ENCODE peak calls at places on chromosomes 13 and 19, in five cellular contexts. K is T follicular helper cell, Y is NCI-H2081, E is NCI-H1105, C is Peyer's patch. Z is an unnamed sample.

GRCh38 chr19:750640-751423 is at the start of gene MISP:
- DNase-seq in C (no peak), K (no peak), Y (peak), E (peak), Z (no peak)

GRCh38 chr13:20263393-20264044 is 31.4 kb upstream of the GJB6 start:
- DNase-seq in Y (no peak), C (no peak), K (no peak), E (no peak), Z (no peak)

GRCh38 chr19:3034845-3035541 is 5.9 kb upstream of the TLE2 start:
- DNase-seq in E (no peak), K (no peak), Y (no peak), C (peak), Z (no peak)

GRCh38 chr13:60150538-60150937 is 13.2 kb downstream of the DIAPH3 start:
- DNase-seq in E (no peak), C (no peak), K (no peak), Y (no peak), Z (no peak)

GRCh38 chr13:95536629-95537241 is 15.8 kb upstream of the CLDN10 start:
- DNase-seq in E (no peak), C (no peak), Y (peak), K (no peak), Z (peak)

GRCh38 chr13:19606152-19606551 is 27.3 kb upstream of the MPHOSPH8 start:
- DNase-seq in E (no peak), Y (no peak), K (no peak), C (no peak), Z (no peak)

GRCh38 chr13:110620596-110620995 is 5.3 kb downstream of the NAXD start:
- DNase-seq in K (no peak), C (no peak), E (no peak), Y (no peak), Z (no peak)

GRCh38 chr13:49840266-49840665 is 47.8 kb upstream of the KPNA3 start:
- DNase-seq in C (no peak), E (no peak), Y (no peak), K (no peak), Z (no peak)

GRCh38 chr19:4174212-4174894 is 8.0 kb downstream of the SIRT6 start:
- DNase-seq in Y (no peak), C (no peak), E (no peak), K (no peak), Z (no peak)

GRCh38 chr19:30406220-30406944 is 34.2 kb downstream of the ZNF536 start:
- DNase-seq in Y (no peak), K (no peak), E (no peak), C (no peak), Z (no peak)

GRCh38 chr19:18795540-18795939 is 4.4 kb upstream of the COMP start:
- DNase-seq in E (no peak), Y (no peak), K (no peak), C (no peak), Z (no peak)

GRCh38 chr19:307793-308420 is 16.7 kb upstream of the PLPP2 start:
- DNase-seq in C (no peak), E (no peak), K (no peak), Y (no peak), Z (no peak)

GRCh38 chr13:33129886-33130285 is 113.7 kb downstream of the KL start:
- DNase-seq in K (no peak), Y (no peak), C (no peak), E (no peak), Z (no peak)

GRCh38 chr13:98207411-98207810 is 30.3 kb upstream of the RNF113B start:
- DNase-seq in K (no peak), C (no peak), Y (no peak), E (no peak), Z (no peak)

GRCh38 chr19:3620145-3620816 is 6.3 kb downstream of the CACTIN start:
- DNase-seq in E (no peak), Y (no peak), C (no peak), K (no peak), Z (no peak)

GRCh38 chr13:40911341-40911740 is 107.8 kb downstream of the ELF1 start:
- DNase-seq in E (no peak), C (no peak), Y (no peak), K (no peak), Z (no peak)

GRCh38 chr19:38142176-38143035 is 81.6 kb downstream of the DPF1 start:
- DNase-seq in Y (peak), E (peak), K (peak), C (peak), Z (peak)